ENCODE peak calls at places on chromosomes 1 and 21, in eight cellular contexts. One of them, this sample, is unnamed.

GRCh38 chr1:56844709-56845108 is 9.9 kb upstream of the C8A start:
- ATAC-seq in sciatic nerve: no peak
- ATAC-seq in heart right ventricle: no peak
- ATAC-seq in heart left ventricle: no peak
- ATAC-seq in activated CD4-positive, alpha-beta T cell treated with anti-CD3 and anti-CD28 coated beads for 36 hours: no peak
- ATAC-seq in Right ventricle myocardium superior: no peak
- ATAC-seq in pancreas: no peak
- ATAC-seq in gastroesophageal sphincter: no peak
- ATAC-seq in this sample: no peak

GRCh38 chr1:24483441-24483840 is 19.2 kb upstream of the RCAN3 start:
- ATAC-seq in activated CD4-positive, alpha-beta T cell treated with anti-CD3 and anti-CD28 coated beads for 36 hours: peak
- ATAC-seq in Right ventricle myocardium superior: no peak
- ATAC-seq in heart right ventricle: no peak
- ATAC-seq in sciatic nerve: no peak
- ATAC-seq in gastroesophageal sphincter: no peak
- ATAC-seq in pancreas: peak
- ATAC-seq in heart left ventricle: no peak
- ATAC-seq in this sample: peak

GRCh38 chr1:220368352-220369265 is 96.4 kb upstream of the RAB3GAP2 start:
- ATAC-seq in activated CD4-positive, alpha-beta T cell treated with anti-CD3 and anti-CD28 coated beads for 36 hours: no peak
- ATAC-seq in heart right ventricle: peak
- ATAC-seq in pancreas: no peak
- ATAC-seq in gastroesophageal sphincter: no peak
- ATAC-seq in heart left ventricle: peak
- ATAC-seq in sciatic nerve: peak
- ATAC-seq in Right ventricle myocardium superior: peak
- ATAC-seq in this sample: no peak

GRCh38 chr1:50724626-50725286 is 235.3 kb downstream of the FAF1 start:
- ATAC-seq in gastroesophageal sphincter: no peak
- ATAC-seq in sciatic nerve: no peak
- ATAC-seq in activated CD4-positive, alpha-beta T cell treated with anti-CD3 and anti-CD28 coated beads for 36 hours: peak
- ATAC-seq in pancreas: peak
- ATAC-seq in Right ventricle myocardium superior: no peak
- ATAC-seq in heart right ventricle: no peak
- ATAC-seq in heart left ventricle: no peak
- ATAC-seq in this sample: peak

GRCh38 chr1:230382060-230382491 is 44.1 kb downstream of the PGBD5 start:
- ATAC-seq in activated CD4-positive, alpha-beta T cell treated with anti-CD3 and anti-CD28 coated beads for 36 hours: no peak
- ATAC-seq in gastroesophageal sphincter: no peak
- ATAC-seq in heart left ventricle: no peak
- ATAC-seq in sciatic nerve: no peak
- ATAC-seq in heart right ventricle: no peak
- ATAC-seq in pancreas: peak
- ATAC-seq in Right ventricle myocardium superior: no peak
- ATAC-seq in this sample: no peak

GRCh38 chr1:102897537-102897936 is 210.8 kb downstream of the COL11A1 start:
- ATAC-seq in Right ventricle myocardium superior: no peak
- ATAC-seq in gastroesophageal sphincter: no peak
- ATAC-seq in pancreas: no peak
- ATAC-seq in heart right ventricle: no peak
- ATAC-seq in activated CD4-positive, alpha-beta T cell treated with anti-CD3 and anti-CD28 coated beads for 36 hours: no peak
- ATAC-seq in heart left ventricle: no peak
- ATAC-seq in sciatic nerve: peak
- ATAC-seq in this sample: no peak

GRCh38 chr1:59215766-59216291 is 81.1 kb upstream of the FGGY start:
- ATAC-seq in heart right ventricle: no peak
- ATAC-seq in sciatic nerve: no peak
- ATAC-seq in pancreas: no peak
- ATAC-seq in activated CD4-positive, alpha-beta T cell treated with anti-CD3 and anti-CD28 coated beads for 36 hours: no peak
- ATAC-seq in gastroesophageal sphincter: no peak
- ATAC-seq in heart left ventricle: no peak
- ATAC-seq in Right ventricle myocardium superior: no peak
- ATAC-seq in this sample: no peak

GRCh38 chr1:92446990-92447681 is 39.6 kb downstream of the GFI1 start:
- ATAC-seq in gastroesophageal sphincter: no peak
- ATAC-seq in heart right ventricle: no peak
- ATAC-seq in Right ventricle myocardium superior: no peak
- ATAC-seq in activated CD4-positive, alpha-beta T cell treated with anti-CD3 and anti-CD28 coated beads for 36 hours: peak
- ATAC-seq in sciatic nerve: no peak
- ATAC-seq in pancreas: no peak
- ATAC-seq in heart left ventricle: no peak
- ATAC-seq in this sample: peak

GRCh38 chr1:221557024-221557423 is 184.9 kb downstream of the DUSP10 start:
- ATAC-seq in sciatic nerve: no peak
- ATAC-seq in heart right ventricle: no peak
- ATAC-seq in activated CD4-positive, alpha-beta T cell treated with anti-CD3 and anti-CD28 coated beads for 36 hours: no peak
- ATAC-seq in Right ventricle myocardium superior: no peak
- ATAC-seq in gastroesophageal sphincter: no peak
- ATAC-seq in pancreas: peak
- ATAC-seq in heart left ventricle: no peak
- ATAC-seq in this sample: no peak

GRCh38 chr1:201954263-201955008 is 867 bp upstream of the TIMM17A start:
- ATAC-seq in gastroesophageal sphincter: no peak
- ATAC-seq in sciatic nerve: no peak
- ATAC-seq in pancreas: peak
- ATAC-seq in heart right ventricle: no peak
- ATAC-seq in heart left ventricle: no peak
- ATAC-seq in activated CD4-positive, alpha-beta T cell treated with anti-CD3 and anti-CD28 coated beads for 36 hours: peak
- ATAC-seq in Right ventricle myocardium superior: no peak
- ATAC-seq in this sample: no peak

GRCh38 chr1:150696151-150696550 is 803 bp downstream of the GOLPH3L start:
- ATAC-seq in heart left ventricle: no peak
- ATAC-seq in Right ventricle myocardium superior: no peak
- ATAC-seq in activated CD4-positive, alpha-beta T cell treated with anti-CD3 and anti-CD28 coated beads for 36 hours: no peak
- ATAC-seq in sciatic nerve: no peak
- ATAC-seq in heart right ventricle: no peak
- ATAC-seq in pancreas: no peak
- ATAC-seq in gastroesophageal sphincter: no peak
- ATAC-seq in this sample: no peak

GRCh38 chr1:110094931-110095654 is 17.1 kb upstream of the UBL4B start:
- ATAC-seq in pancreas: no peak
- ATAC-seq in gastroesophageal sphincter: no peak
- ATAC-seq in heart right ventricle: no peak
- ATAC-seq in Right ventricle myocardium superior: no peak
- ATAC-seq in activated CD4-positive, alpha-beta T cell treated with anti-CD3 and anti-CD28 coated beads for 36 hours: no peak
- ATAC-seq in sciatic nerve: no peak
- ATAC-seq in heart left ventricle: no peak
- ATAC-seq in this sample: no peak

GRCh38 chr1:36223373-36223995 is 759 bp upstream of the THRAP3 start:
- ATAC-seq in Right ventricle myocardium superior: peak
- ATAC-seq in pancreas: peak
- ATAC-seq in heart left ventricle: no peak
- ATAC-seq in gastroesophageal sphincter: peak
- ATAC-seq in activated CD4-positive, alpha-beta T cell treated with anti-CD3 and anti-CD28 coated beads for 36 hours: peak
- ATAC-seq in heart right ventricle: peak
- ATAC-seq in sciatic nerve: peak
- ATAC-seq in this sample: peak

GRCh38 chr1:77948841-77949424 is 29.9 kb downstream of the FUBP1 start:
- ATAC-seq in sciatic nerve: peak
- ATAC-seq in heart left ventricle: peak
- ATAC-seq in gastroesophageal sphincter: no peak
- ATAC-seq in activated CD4-positive, alpha-beta T cell treated with anti-CD3 and anti-CD28 coated beads for 36 hours: no peak
- ATAC-seq in Right ventricle myocardium superior: peak
- ATAC-seq in heart right ventricle: peak
- ATAC-seq in pancreas: peak
- ATAC-seq in this sample: no peak

GRCh38 chr1:40017951-40018575 is 22.5 kb upstream of the CAP1 start:
- ATAC-seq in Right ventricle myocardium superior: no peak
- ATAC-seq in activated CD4-positive, alpha-beta T cell treated with anti-CD3 and anti-CD28 coated beads for 36 hours: no peak
- ATAC-seq in sciatic nerve: no peak
- ATAC-seq in pancreas: no peak
- ATAC-seq in gastroesophageal sphincter: no peak
- ATAC-seq in heart left ventricle: no peak
- ATAC-seq in heart right ventricle: no peak
- ATAC-seq in this sample: no peak

GRCh38 chr1:46086581-46086980 is 45.8 kb downstream of the PIK3R3 start:
- ATAC-seq in sciatic nerve: no peak
- ATAC-seq in heart left ventricle: peak
- ATAC-seq in Right ventricle myocardium superior: no peak
- ATAC-seq in activated CD4-positive, alpha-beta T cell treated with anti-CD3 and anti-CD28 coated beads for 36 hours: no peak
- ATAC-seq in gastroesophageal sphincter: no peak
- ATAC-seq in pancreas: no peak
- ATAC-seq in heart right ventricle: no peak
- ATAC-seq in this sample: no peak

GRCh38 chr1:38559180-38559874 is 300.2 kb downstream of the RRAGC start:
- ATAC-seq in heart left ventricle: peak
- ATAC-seq in pancreas: peak
- ATAC-seq in activated CD4-positive, alpha-beta T cell treated with anti-CD3 and anti-CD28 coated beads for 36 hours: peak
- ATAC-seq in Right ventricle myocardium superior: peak
- ATAC-seq in heart right ventricle: peak
- ATAC-seq in gastroesophageal sphincter: no peak
- ATAC-seq in sciatic nerve: peak
- ATAC-seq in this sample: peak

GRCh38 chr1:206796984-206797402 is 24.7 kb upstream of the IL10 start:
- ATAC-seq in heart left ventricle: peak
- ATAC-seq in activated CD4-positive, alpha-beta T cell treated with anti-CD3 and anti-CD28 coated beads for 36 hours: no peak
- ATAC-seq in pancreas: peak
- ATAC-seq in sciatic nerve: no peak
- ATAC-seq in gastroesophageal sphincter: peak
- ATAC-seq in Right ventricle myocardium superior: no peak
- ATAC-seq in heart right ventricle: no peak
- ATAC-seq in this sample: no peak

GRCh38 chr1:225908773-225909172 is 15.3 kb downstream of the PYCR2 start:
- ATAC-seq in gastroesophageal sphincter: no peak
- ATAC-seq in activated CD4-positive, alpha-beta T cell treated with anti-CD3 and anti-CD28 coated beads for 36 hours: no peak
- ATAC-seq in Right ventricle myocardium superior: no peak
- ATAC-seq in pancreas: peak
- ATAC-seq in sciatic nerve: no peak
- ATAC-seq in heart right ventricle: no peak
- ATAC-seq in heart left ventricle: no peak
- ATAC-seq in this sample: no peak

GRCh38 chr1:94690033-94690712 is 130.0 kb upstream of the SLC44A3 start:
- ATAC-seq in gastroesophageal sphincter: peak
- ATAC-seq in pancreas: no peak
- ATAC-seq in heart right ventricle: no peak
- ATAC-seq in activated CD4-positive, alpha-beta T cell treated with anti-CD3 and anti-CD28 coated beads for 36 hours: no peak
- ATAC-seq in Right ventricle myocardium superior: peak
- ATAC-seq in heart left ventricle: no peak
- ATAC-seq in sciatic nerve: peak
- ATAC-seq in this sample: no peak

GRCh38 chr1:88985033-88985432 is 7.4 kb downstream of the KYAT3 start:
- ATAC-seq in gastroesophageal sphincter: peak
- ATAC-seq in heart right ventricle: peak
- ATAC-seq in sciatic nerve: peak
- ATAC-seq in Right ventricle myocardium superior: peak
- ATAC-seq in heart left ventricle: peak
- ATAC-seq in pancreas: peak
- ATAC-seq in activated CD4-positive, alpha-beta T cell treated with anti-CD3 and anti-CD28 coated beads for 36 hours: peak
- ATAC-seq in this sample: peak

GRCh38 chr21:46552274-46552673 is 52.6 kb downstream of the S100B start:
- ATAC-seq in Right ventricle myocardium superior: peak
- ATAC-seq in gastroesophageal sphincter: peak
- ATAC-seq in pancreas: peak
- ATAC-seq in activated CD4-positive, alpha-beta T cell treated with anti-CD3 and anti-CD28 coated beads for 36 hours: peak
- ATAC-seq in heart left ventricle: no peak
- ATAC-seq in sciatic nerve: peak
- ATAC-seq in heart right ventricle: no peak
- ATAC-seq in this sample: no peak

GRCh38 chr1:196063952-196064351 is 544.3 kb downstream of the KCNT2 start:
- ATAC-seq in sciatic nerve: no peak
- ATAC-seq in gastroesophageal sphincter: no peak
- ATAC-seq in heart right ventricle: no peak
- ATAC-seq in pancreas: no peak
- ATAC-seq in heart left ventricle: no peak
- ATAC-seq in activated CD4-positive, alpha-beta T cell treated with anti-CD3 and anti-CD28 coated beads for 36 hours: no peak
- ATAC-seq in Right ventricle myocardium superior: no peak
- ATAC-seq in this sample: no peak

GRCh38 chr1:92834617-92835016 is 2.8 kb downstream of the RPL5 start:
- ATAC-seq in activated CD4-positive, alpha-beta T cell treated with anti-CD3 and anti-CD28 coated beads for 36 hours: no peak
- ATAC-seq in heart right ventricle: no peak
- ATAC-seq in pancreas: no peak
- ATAC-seq in gastroesophageal sphincter: no peak
- ATAC-seq in sciatic nerve: no peak
- ATAC-seq in Right ventricle myocardium superior: no peak
- ATAC-seq in heart left ventricle: no peak
- ATAC-seq in this sample: no peak

GRCh38 chr1:183431840-183432547 is 13.8 kb upstream of the NMNAT2 start:
- ATAC-seq in activated CD4-positive, alpha-beta T cell treated with anti-CD3 and anti-CD28 coated beads for 36 hours: peak
- ATAC-seq in sciatic nerve: no peak
- ATAC-seq in gastroesophageal sphincter: no peak
- ATAC-seq in Right ventricle myocardium superior: no peak
- ATAC-seq in heart left ventricle: no peak
- ATAC-seq in heart right ventricle: no peak
- ATAC-seq in pancreas: no peak
- ATAC-seq in this sample: no peak

GRCh38 chr1:19435181-19435580 is 50.2 kb downstream of the CAPZB start:
- ATAC-seq in activated CD4-positive, alpha-beta T cell treated with anti-CD3 and anti-CD28 coated beads for 36 hours: no peak
- ATAC-seq in pancreas: peak
- ATAC-seq in sciatic nerve: peak
- ATAC-seq in Right ventricle myocardium superior: peak
- ATAC-seq in gastroesophageal sphincter: peak
- ATAC-seq in heart left ventricle: peak
- ATAC-seq in heart right ventricle: peak
- ATAC-seq in this sample: no peak

GRCh38 chr1:106072909-106073600 is 983.4 kb upstream of the PRMT6 start:
- ATAC-seq in activated CD4-positive, alpha-beta T cell treated with anti-CD3 and anti-CD28 coated beads for 36 hours: no peak
- ATAC-seq in sciatic nerve: no peak
- ATAC-seq in Right ventricle myocardium superior: no peak
- ATAC-seq in heart right ventricle: no peak
- ATAC-seq in pancreas: no peak
- ATAC-seq in gastroesophageal sphincter: no peak
- ATAC-seq in heart left ventricle: no peak
- ATAC-seq in this sample: no peak

GRCh38 chr1:51344602-51345299 is 14.4 kb upstream of the TTC39A start:
- ATAC-seq in gastroesophageal sphincter: peak
- ATAC-seq in heart right ventricle: no peak
- ATAC-seq in Right ventricle myocardium superior: peak
- ATAC-seq in sciatic nerve: no peak
- ATAC-seq in pancreas: peak
- ATAC-seq in heart left ventricle: peak
- ATAC-seq in activated CD4-positive, alpha-beta T cell treated with anti-CD3 and anti-CD28 coated beads for 36 hours: peak
- ATAC-seq in this sample: no peak

This sample was measured in activated T-helper 17 cell treated with anti-CD3 and anti-CD28 coated beads, Interleukin-2, amount 50 U/mL, for 72 hours.